ENCODE peak calls at places on chromosomes 1 and 21, in seven cellular contexts. V, P, L, G, H, A and F are unnamed samples.

GRCh38 chr1:3219005-3219724 is 150.2 kb downstream of the PRDM16 start:
- DNase-seq in G (no peak), H (peak), V (no peak), P (no peak), A (no peak), L (peak), F (peak)

GRCh38 chr1:167221804-167222610 is 1.3 kb downstream of the POU2F1 start:
- DNase-seq in H (peak), P (peak), V (peak), G (peak), A (peak), L (peak), F (peak)

GRCh38 chr21:44684077-44684476 is 2.1 kb upstream of the KRTAP12-1 start:
- DNase-seq in P (no peak), L (no peak), H (no peak), G (no peak), A (no peak), V (no peak), F (no peak)

GRCh38 chr1:212915245-212916091 is 34.9 kb upstream of the VASH2 start:
- DNase-seq in A (peak), P (no peak), L (no peak), G (no peak), V (peak), H (no peak), F (peak)

GRCh38 chr1:205969229-205969628 is 26.0 kb upstream of the SLC26A9 start:
- DNase-seq in H (no peak), G (no peak), L (no peak), P (no peak), V (peak), A (no peak), F (no peak)

GRCh38 chr1:84506002-84506728 is at the start of the genes GNG5 and SPATA1:
- DNase-seq in L (peak), P (peak), V (peak), G (peak), H (peak), A (peak), F (peak)

GRCh38 chr1:207606362-207606755 is 38.6 kb upstream of the CR1L start:
- DNase-seq in G (no peak), V (no peak), P (no peak), A (no peak), H (no peak), L (no peak), F (no peak)

GRCh38 chr1:53324728-53325297 is 3.1 kb downstream of the LRP8 start:
- DNase-seq in G (no peak), H (no peak), P (no peak), A (no peak), V (no peak), L (no peak), F (no peak)

GRCh38 chr1:160826546-160826945 is 30.6 kb downstream of the LY9 start:
- DNase-seq in P (no peak), L (no peak), G (no peak), A (no peak), H (no peak), V (no peak), F (no peak)

GRCh38 chr1:232459826-232460225 is 170.1 kb downstream of the SIPA1L2 start:
- DNase-seq in P (no peak), H (no peak), A (no peak), V (no peak), L (no peak), G (no peak), F (no peak)

GRCh38 chr1:236868625-236869467 is 73.8 kb downstream of the MTR start:
- DNase-seq in P (peak), A (peak), G (no peak), V (peak), H (peak), L (no peak), F (peak)

GRCh38 chr1:54487571-54488050 is 60.4 kb upstream of the ACOT11 start:
- DNase-seq in G (no peak), H (peak), A (no peak), P (no peak), V (no peak), L (peak), F (no peak)

GRCh38 chr1:67355745-67356424 is 48.2 kb downstream of the IL12RB2 start:
- DNase-seq in P (no peak), L (no peak), V (no peak), H (no peak), G (no peak), A (no peak), F (no peak)

GRCh38 chr1:44822981-44823451 is 14.7 kb downstream of the BTBD19 start:
- DNase-seq in V (no peak), P (no peak), G (no peak), A (no peak), H (no peak), L (no peak), F (no peak)

GRCh38 chr1:229430761-229431269 is 3.1 kb downstream of the ACTA1 start:
- DNase-seq in A (no peak), L (peak), H (peak), P (peak), V (no peak), G (no peak), F (peak)

GRCh38 chr21:46126321-46127238 is 28.7 kb downstream of the COL6A2 start:
- DNase-seq in L (no peak), V (peak), H (no peak), A (no peak), G (peak), P (no peak), F (no peak)

GRCh38 chr1:191368891-191369654 is 789.2 kb upstream of the RGS18 start:
- DNase-seq in L (no peak), G (no peak), A (no peak), P (no peak), H (no peak), V (no peak), F (no peak)

GRCh38 chr1:16073490-16074104 is at the start of gene FAM131C:
- DNase-seq in G (no peak), H (peak), L (no peak), A (peak), V (no peak), P (peak), F (no peak)

GRCh38 chr1:30842698-30843354 is 65.7 kb downstream of the SDC3 start:
- DNase-seq in A (no peak), H (no peak), V (no peak), L (no peak), G (no peak), P (no peak), F (no peak)

GRCh38 chr1:82165304-82165703 is 364.6 kb downstream of the ADGRL2 start:
- DNase-seq in L (no peak), V (no peak), P (no peak), H (no peak), A (no peak), G (no peak), F (no peak)
- H3K27ac ChIP-seq in L (no peak), V (no peak), P (no peak), H (no peak), A (no peak), G (no peak), F (no peak)

GRCh38 chr1:22972760-22973159 is at the start of gene LACTBL1:
- DNase-seq in V (peak), L (no peak), A (no peak), P (no peak), G (no peak), H (no peak), F (no peak)

GRCh38 chr1:22976461-22977243 is 4.0 kb upstream of the LACTBL1 start:
- DNase-seq in A (peak), L (peak), H (peak), G (no peak), V (peak), P (peak), F (peak)

GRCh38 chr1:22976127-22976460 is 3.4 kb upstream of the LACTBL1 start:
- DNase-seq in A (no peak), V (no peak), G (no peak), L (no peak), P (no peak), H (no peak), F (no peak)

GRCh38 chr1:22975694-22976093 is 3.0 kb upstream of the LACTBL1 start:
- DNase-seq in V (no peak), A (no peak), H (no peak), L (no peak), G (no peak), P (no peak), F (peak)

GRCh38 chr1:22978299-22978698 is 5.6 kb upstream of the LACTBL1 start:
- DNase-seq in G (no peak), L (no peak), A (no peak), V (no peak), H (no peak), P (no peak), F (peak)
- H3K27ac ChIP-seq in G (no peak), L (no peak), A (no peak), V (no peak), H (no peak), P (no peak), F (no peak)

GRCh38 chr1:101112051-101112770 is 86.6 kb upstream of the DPH5 start:
- DNase-seq in G (no peak), P (peak), A (peak), V (no peak), H (no peak), L (peak), F (no peak)

GRCh38 chr1:101119289-101119688 is 93.7 kb upstream of the DPH5 start:
- DNase-seq in H (no peak), P (no peak), V (no peak), G (no peak), L (no peak), A (no peak), F (no peak)

GRCh38 chr1:101109791-101110190 is 84.2 kb upstream of the DPH5 start:
- DNase-seq in V (no peak), L (no peak), P (no peak), G (no peak), A (no peak), H (no peak), F (no peak)

GRCh38 chr1:101111461-101111860 is 85.9 kb upstream of the DPH5 start:
- DNase-seq in V (no peak), P (no peak), L (no peak), A (no peak), G (no peak), H (no peak), F (no peak)

DNA sequence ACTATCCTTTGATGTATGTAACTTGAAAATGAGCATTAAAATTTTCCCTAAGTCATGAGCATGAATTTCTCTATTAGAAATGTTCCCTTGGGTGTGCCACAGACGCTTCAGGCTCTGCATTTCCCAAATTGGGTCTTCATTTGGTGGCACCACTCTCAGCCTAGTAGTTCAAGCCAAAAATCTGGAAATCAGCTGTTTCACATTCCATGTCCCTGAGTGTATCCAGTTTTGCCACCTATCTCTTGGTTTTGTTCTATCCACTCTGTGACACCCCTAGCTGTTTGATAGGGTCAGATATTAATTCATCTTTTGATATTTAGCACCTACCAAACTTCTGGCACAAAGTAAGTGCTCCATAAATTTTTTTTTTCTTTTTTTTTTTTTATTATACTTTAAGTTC is 89.5 kb upstream of the DPH5 start:
- DNase-seq in P (no peak), G (no peak), V (no peak), H (no peak), A (no peak), L (no peak), F (no peak)
- H3K27ac ChIP-seq in P (no peak), G (no peak), V (no peak), H (no peak), A (no peak), L (no peak), F (no peak)

GRCh38 chr1:154478013-154478412 is 24.0 kb upstream of the TDRD10 start:
- DNase-seq in P (no peak), L (no peak), G (no peak), V (no peak), A (no peak), H (peak), F (no peak)

GRCh38 chr1:154476791-154477190 is 25.2 kb upstream of the TDRD10 start:
- DNase-seq in V (no peak), L (no peak), G (no peak), P (no peak), A (no peak), H (no peak), F (no peak)

GRCh38 chr1:154471304-154471703 is 30.7 kb upstream of the TDRD10 start:
- DNase-seq in V (no peak), L (no peak), P (no peak), G (no peak), H (peak), A (no peak), F (no peak)

GRCh38 chr1:154478639-154479038 is 23.4 kb upstream of the TDRD10 start:
- DNase-seq in P (no peak), V (no peak), G (no peak), H (peak), A (peak), L (no peak), F (no peak)

DNA sequence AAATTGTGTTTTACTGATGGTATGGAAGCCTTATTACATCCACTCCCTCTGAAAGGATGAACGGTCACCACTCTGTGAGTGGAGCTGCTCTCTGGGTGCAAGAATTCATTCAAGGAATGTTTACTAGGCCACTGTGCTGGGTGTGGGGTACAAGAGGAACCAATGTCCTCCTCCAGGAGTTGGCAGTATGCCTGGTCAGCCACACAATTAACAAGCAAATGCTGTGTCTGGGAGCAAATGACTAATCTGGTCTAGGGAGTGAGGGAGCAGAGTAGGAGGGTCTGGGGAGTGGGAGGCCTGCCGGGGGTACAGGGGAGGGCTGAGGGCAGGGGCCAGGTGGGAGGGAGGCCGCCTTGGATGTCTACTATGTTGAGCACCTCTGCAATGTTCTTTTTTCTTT is 27.2 kb upstream of the TDRD10 start:
- DNase-seq in V (no peak), A (no peak), L (peak), P (no peak), G (no peak), H (peak), F (peak)
- H3K27ac ChIP-seq in V (no peak), A (no peak), L (no peak), P (no peak), G (peak), H (peak), F (no peak)